ENCODE peak calls at places on chromosomes 12 and 14, in four cellular contexts. One of them, this sample, is unnamed.

GRCh38 chr14:58815046-58815701 is 177.4 kb downstream of the DACT1 start:
- DNase-seq in HT1080: no peak
- DNase-seq in fibroblast of lung: no peak
- DNase-seq in activated T-helper 1 cell treated with anti-CD3 and anti-CD28 coated beads, Interleukin-2, amount 50 U/mL, for 16 hours: no peak
- DNase-seq in this sample: no peak

GRCh38 chr12:68981536-68981935 is 48.6 kb upstream of the CPM start:
- DNase-seq in fibroblast of lung: no peak
- DNase-seq in HT1080: peak
- DNase-seq in activated T-helper 1 cell treated with anti-CD3 and anti-CD28 coated beads, Interleukin-2, amount 50 U/mL, for 16 hours: no peak
- DNase-seq in this sample: no peak

GRCh38 chr12:4027412-4027811 is 154.2 kb upstream of the PARP11 start:
- DNase-seq in activated T-helper 1 cell treated with anti-CD3 and anti-CD28 coated beads, Interleukin-2, amount 50 U/mL, for 16 hours: peak
- DNase-seq in fibroblast of lung: no peak
- DNase-seq in HT1080: no peak
- DNase-seq in this sample: peak

GRCh38 chr14:104436047-104436531 is 143.5 kb upstream of the C14orf180 start:
- DNase-seq in HT1080: peak
- DNase-seq in activated T-helper 1 cell treated with anti-CD3 and anti-CD28 coated beads, Interleukin-2, amount 50 U/mL, for 16 hours: no peak
- DNase-seq in fibroblast of lung: peak
- DNase-seq in this sample: peak

GRCh38 chr12:117228239-117228638 is 38.0 kb upstream of the FBXO21 start:
- DNase-seq in fibroblast of lung: no peak
- DNase-seq in HT1080: peak
- DNase-seq in activated T-helper 1 cell treated with anti-CD3 and anti-CD28 coated beads, Interleukin-2, amount 50 U/mL, for 16 hours: no peak
- DNase-seq in this sample: no peak

GRCh38 chr12:72388322-72388721 is 116.2 kb downstream of the TRHDE start:
- DNase-seq in fibroblast of lung: no peak
- DNase-seq in activated T-helper 1 cell treated with anti-CD3 and anti-CD28 coated beads, Interleukin-2, amount 50 U/mL, for 16 hours: no peak
- DNase-seq in HT1080: no peak
- DNase-seq in this sample: no peak

GRCh38 chr14:34318014-34318413 is 144.0 kb downstream of the SPTSSA start:
- DNase-seq in HT1080: no peak
- DNase-seq in fibroblast of lung: no peak
- DNase-seq in activated T-helper 1 cell treated with anti-CD3 and anti-CD28 coated beads, Interleukin-2, amount 50 U/mL, for 16 hours: no peak
- DNase-seq in this sample: no peak

GRCh38 chr12:47912575-47912974 is 7.8 kb upstream of the VDR start:
- DNase-seq in activated T-helper 1 cell treated with anti-CD3 and anti-CD28 coated beads, Interleukin-2, amount 50 U/mL, for 16 hours: no peak
- DNase-seq in HT1080: no peak
- DNase-seq in fibroblast of lung: no peak
- DNase-seq in this sample: no peak

GRCh38 chr12:124568431-124569374 is 1.3 kb upstream of the NCOR2 start:
- DNase-seq in fibroblast of lung: peak
- DNase-seq in activated T-helper 1 cell treated with anti-CD3 and anti-CD28 coated beads, Interleukin-2, amount 50 U/mL, for 16 hours: no peak
- DNase-seq in HT1080: peak
- DNase-seq in this sample: peak

GRCh38 chr12:96208346-96208745 is 14.2 kb downstream of the ELK3 start:
- DNase-seq in fibroblast of lung: peak
- DNase-seq in activated T-helper 1 cell treated with anti-CD3 and anti-CD28 coated beads, Interleukin-2, amount 50 U/mL, for 16 hours: no peak
- DNase-seq in HT1080: peak
- DNase-seq in this sample: no peak

GRCh38 chr14:77026166-77026929 is 2.2 kb downstream of the IRF2BPL start:
- DNase-seq in activated T-helper 1 cell treated with anti-CD3 and anti-CD28 coated beads, Interleukin-2, amount 50 U/mL, for 16 hours: no peak
- DNase-seq in HT1080: no peak
- DNase-seq in fibroblast of lung: peak
- DNase-seq in this sample: no peak

GRCh38 chr14:36207500-36207899 is 31.0 kb upstream of the PTCSC3 start:
- DNase-seq in HT1080: no peak
- DNase-seq in fibroblast of lung: peak
- DNase-seq in activated T-helper 1 cell treated with anti-CD3 and anti-CD28 coated beads, Interleukin-2, amount 50 U/mL, for 16 hours: no peak
- DNase-seq in this sample: no peak

GRCh38 chr14:87952307-87953094 is 40.5 kb downstream of the GALC start:
- DNase-seq in HT1080: no peak
- DNase-seq in fibroblast of lung: no peak
- DNase-seq in activated T-helper 1 cell treated with anti-CD3 and anti-CD28 coated beads, Interleukin-2, amount 50 U/mL, for 16 hours: no peak
- DNase-seq in this sample: peak

GRCh38 chr12:104669057-104669770 is 212.5 kb downstream of the CHST11 start:
- DNase-seq in activated T-helper 1 cell treated with anti-CD3 and anti-CD28 coated beads, Interleukin-2, amount 50 U/mL, for 16 hours: no peak
- DNase-seq in HT1080: no peak
- DNase-seq in fibroblast of lung: peak
- DNase-seq in this sample: no peak

GRCh38 chr12:85630851-85631250 is 205.4 kb downstream of the RASSF9 start:
- DNase-seq in fibroblast of lung: no peak
- DNase-seq in HT1080: no peak
- DNase-seq in activated T-helper 1 cell treated with anti-CD3 and anti-CD28 coated beads, Interleukin-2, amount 50 U/mL, for 16 hours: no peak
- DNase-seq in this sample: no peak

GRCh38 chr12:66695130-66695529 is 16.3 kb upstream of the GRIP1 start:
- DNase-seq in HT1080: no peak
- DNase-seq in activated T-helper 1 cell treated with anti-CD3 and anti-CD28 coated beads, Interleukin-2, amount 50 U/mL, for 16 hours: no peak
- DNase-seq in fibroblast of lung: no peak
- DNase-seq in this sample: no peak

GRCh38 chr12:3157581-3158328 is 80.6 kb downstream of the TSPAN9 start:
- DNase-seq in fibroblast of lung: no peak
- DNase-seq in HT1080: no peak
- DNase-seq in activated T-helper 1 cell treated with anti-CD3 and anti-CD28 coated beads, Interleukin-2, amount 50 U/mL, for 16 hours: no peak
- DNase-seq in this sample: no peak

GRCh38 chr12:30795660-30796507 is 41.1 kb upstream of the CAPRIN2 start:
- DNase-seq in HT1080: peak
- DNase-seq in activated T-helper 1 cell treated with anti-CD3 and anti-CD28 coated beads, Interleukin-2, amount 50 U/mL, for 16 hours: no peak
- DNase-seq in fibroblast of lung: peak
- DNase-seq in this sample: peak

GRCh38 chr12:53208877-53209463 is 1.9 kb upstream of the ITGB7 start:
- DNase-seq in HT1080: no peak
- DNase-seq in activated T-helper 1 cell treated with anti-CD3 and anti-CD28 coated beads, Interleukin-2, amount 50 U/mL, for 16 hours: no peak
- DNase-seq in fibroblast of lung: no peak
- DNase-seq in this sample: peak

GRCh38 chr14:48086516-48086915 is 411.1 kb upstream of the MDGA2 start:
- DNase-seq in activated T-helper 1 cell treated with anti-CD3 and anti-CD28 coated beads, Interleukin-2, amount 50 U/mL, for 16 hours: no peak
- DNase-seq in HT1080: no peak
- DNase-seq in fibroblast of lung: no peak
- DNase-seq in this sample: no peak

GRCh38 chr12:120835657-120836056 is 68.5 kb downstream of the SPPL3 start:
- DNase-seq in HT1080: no peak
- DNase-seq in fibroblast of lung: no peak
- DNase-seq in activated T-helper 1 cell treated with anti-CD3 and anti-CD28 coated beads, Interleukin-2, amount 50 U/mL, for 16 hours: no peak
- DNase-seq in this sample: no peak

GRCh38 chr12:65466906-65467305 is 188.4 kb downstream of the MSRB3 start:
- DNase-seq in activated T-helper 1 cell treated with anti-CD3 and anti-CD28 coated beads, Interleukin-2, amount 50 U/mL, for 16 hours: no peak
- DNase-seq in HT1080: no peak
- DNase-seq in fibroblast of lung: peak
- DNase-seq in this sample: no peak

GRCh38 chr12:105233045-105233905 is 2.7 kb downstream of the APPL2 start:
- DNase-seq in fibroblast of lung: no peak
- DNase-seq in HT1080: no peak
- DNase-seq in activated T-helper 1 cell treated with anti-CD3 and anti-CD28 coated beads, Interleukin-2, amount 50 U/mL, for 16 hours: no peak
- DNase-seq in this sample: no peak

GRCh38 chr12:51884676-51885229 is 3.1 kb upstream of the ANKRD33 start:
- DNase-seq in fibroblast of lung: peak
- DNase-seq in activated T-helper 1 cell treated with anti-CD3 and anti-CD28 coated beads, Interleukin-2, amount 50 U/mL, for 16 hours: no peak
- DNase-seq in HT1080: peak
- DNase-seq in this sample: no peak

GRCh38 chr12:1920436-1920835 is 2.0 kb upstream of the CACNA2D4 start:
- DNase-seq in fibroblast of lung: no peak
- DNase-seq in HT1080: no peak
- DNase-seq in activated T-helper 1 cell treated with anti-CD3 and anti-CD28 coated beads, Interleukin-2, amount 50 U/mL, for 16 hours: no peak
- DNase-seq in this sample: peak

GRCh38 chr12:113086249-113087164 is 30.0 kb downstream of the DTX1 start:
- DNase-seq in HT1080: peak
- DNase-seq in activated T-helper 1 cell treated with anti-CD3 and anti-CD28 coated beads, Interleukin-2, amount 50 U/mL, for 16 hours: no peak
- DNase-seq in fibroblast of lung: no peak
- DNase-seq in this sample: peak

GRCh38 chr12:106195638-106196037 is 52.2 kb downstream of the CKAP4 start:
- DNase-seq in fibroblast of lung: peak
- DNase-seq in HT1080: no peak
- DNase-seq in activated T-helper 1 cell treated with anti-CD3 and anti-CD28 coated beads, Interleukin-2, amount 50 U/mL, for 16 hours: no peak
- DNase-seq in this sample: no peak

This sample was measured in activated CD8-positive, alpha-beta T cell treated with anti-CD3 and anti-CD28 coated beads, Interleukin-2, amount 10 ng/mL, durations not matched to agents 7 days and 5 days.